ENCODE peak calls at places on chromosomes 5 and 9, in four cellular contexts. L is fibroblast of lung, Z is sigmoid colon, B is cardiac muscle cell. E is an unnamed sample.

GRCh38 chr5:147857302-147858129 is 21.0 kb upstream of the SCGB3A2 start:
- DNase-seq in L (peak), Z (peak), B (peak), E (peak)

GRCh38 chr9:133353548-133353947 is 2.7 kb downstream of the SURF1 start:
- DNase-seq in L (no peak), Z (no peak), B (no peak), E (no peak)

GRCh38 chr9:132973713-132974112 is 4.8 kb upstream of the GFI1B start:
- DNase-seq in L (peak), Z (no peak), B (no peak), E (no peak)

GRCh38 chr5:132334812-132335211 is 34.7 kb upstream of the SLC22A5 start:
- DNase-seq in L (peak), Z (no peak), B (no peak), E (no peak)

GRCh38 chr5:95238560-95239325 is 46.2 kb downstream of the MCTP1 start:
- DNase-seq in L (peak), Z (no peak), B (peak), E (no peak)

GRCh38 chr9:36337865-36338264 is 62.2 kb downstream of the RNF38 start:
- DNase-seq in L (no peak), Z (no peak), B (no peak), E (no peak)

GRCh38 chr5:9241459-9241858 is 304.4 kb downstream of the SEMA5A start:
- DNase-seq in L (no peak), Z (no peak), B (no peak), E (no peak)

GRCh38 chr5:115396698-115397097 is 100.2 kb upstream of the CCDC112 start:
- DNase-seq in L (no peak), Z (no peak), B (no peak), E (no peak)

GRCh38 chr5:113538313-113538712 is 24.8 kb downstream of the YTHDC2 start:
- DNase-seq in L (no peak), Z (no peak), B (no peak), E (no peak)

GRCh38 chr9:755454-756381 is 85.8 kb upstream of the DMRT1 start:
- DNase-seq in L (peak), Z (peak), B (no peak), E (peak)

GRCh38 chr5:157761690-157762611 is 18.4 kb downstream of the LSM11 start:
- DNase-seq in L (peak), Z (no peak), B (peak), E (no peak)

GRCh38 chr9:111900934-111901612 is 4.5 kb downstream of the UGCG start:
- DNase-seq in L (peak), Z (no peak), B (no peak), E (no peak)

GRCh38 chr9:98453589-98454311 is 198.3 kb upstream of the TBC1D2 start:
- DNase-seq in L (no peak), Z (no peak), B (no peak), E (no peak)

GRCh38 chr5:11069041-11069440 is 308.0 kb upstream of the DAP start:
- DNase-seq in L (no peak), Z (no peak), B (no peak), E (no peak)

GRCh38 chr9:115006660-115007059 is 76.3 kb upstream of the TNFSF8 start:
- DNase-seq in L (peak), Z (no peak), B (no peak), E (peak)

GRCh38 chr9:94929373-94929764 is 202.9 kb downstream of the AOPEP start:
- DNase-seq in L (no peak), Z (no peak), B (no peak), E (no peak)

GRCh38 chr5:151054713-151055112 is 26.1 kb downstream of the TNIP1 start:
- DNase-seq in L (no peak), Z (no peak), B (no peak), E (no peak)

GRCh38 chr5:97735209-97735608 is 552.2 kb upstream of the RIOK2 start:
- DNase-seq in L (peak), Z (no peak), B (no peak), E (peak)

GRCh38 chr9:84478996-84479395 is 138.4 kb upstream of the SLC28A3 start:
- DNase-seq in L (no peak), Z (no peak), B (no peak), E (no peak)

GRCh38 chr9:130860458-130861316 is 25.6 kb downstream of the ABL1 start:
- DNase-seq in L (peak), Z (peak), B (peak), E (peak)

GRCh38 chr9:34653610-34654072 is 1.7 kb downstream of the IL11RA start:
- DNase-seq in L (peak), Z (peak), B (peak), E (no peak)

GRCh38 chr9:133584559-133585476 is 24.4 kb downstream of the FAM163B start:
- DNase-seq in L (no peak), Z (no peak), B (no peak), E (no peak)

GRCh38 chr5:66646570-66646969 is 50.4 kb downstream of the MAST4 start:
- DNase-seq in L (peak), Z (no peak), B (no peak), E (no peak)

GRCh38 chr5:59769832-59770231 is 123.7 kb downstream of the PDE4D start:
- DNase-seq in L (no peak), Z (no peak), B (no peak), E (no peak)

GRCh38 chr5:59766394-59766793 is 127.1 kb downstream of the PDE4D start:
- DNase-seq in L (peak), Z (peak), B (no peak), E (no peak)

GRCh38 chr5:59769041-59769360 is 124.5 kb downstream of the PDE4D start:
- DNase-seq in L (no peak), Z (no peak), B (no peak), E (no peak)

GRCh38 chr5:59768204-59769040 is 125.1 kb downstream of the PDE4D start:
- DNase-seq in L (peak), Z (peak), B (peak), E (no peak)

DNA sequence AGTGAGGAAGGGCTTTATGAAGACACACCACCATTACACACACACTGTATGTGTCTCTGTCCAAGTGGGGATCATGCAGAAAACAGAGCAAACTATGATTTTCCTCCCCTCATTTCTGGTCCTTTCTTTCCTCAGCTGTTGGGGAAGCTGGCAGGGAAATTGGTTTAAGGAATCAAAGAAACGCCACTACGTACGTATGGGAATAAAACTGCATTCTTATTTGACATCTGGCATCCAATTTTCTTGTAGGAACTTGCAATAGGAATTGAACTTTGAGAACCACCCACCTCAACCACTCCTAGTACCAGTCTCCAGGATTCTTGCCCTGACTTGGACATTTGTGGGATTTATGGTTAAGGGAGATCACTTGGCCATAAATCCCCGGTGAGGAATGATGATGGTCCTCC is 125.8 kb downstream of the PDE4D start:
- DNase-seq in L (no peak), Z (no peak), B (no peak), E (no peak)
- H3K4me3 ChIP-seq in L (peak), Z (peak), B (peak), E (peak)

DNA sequence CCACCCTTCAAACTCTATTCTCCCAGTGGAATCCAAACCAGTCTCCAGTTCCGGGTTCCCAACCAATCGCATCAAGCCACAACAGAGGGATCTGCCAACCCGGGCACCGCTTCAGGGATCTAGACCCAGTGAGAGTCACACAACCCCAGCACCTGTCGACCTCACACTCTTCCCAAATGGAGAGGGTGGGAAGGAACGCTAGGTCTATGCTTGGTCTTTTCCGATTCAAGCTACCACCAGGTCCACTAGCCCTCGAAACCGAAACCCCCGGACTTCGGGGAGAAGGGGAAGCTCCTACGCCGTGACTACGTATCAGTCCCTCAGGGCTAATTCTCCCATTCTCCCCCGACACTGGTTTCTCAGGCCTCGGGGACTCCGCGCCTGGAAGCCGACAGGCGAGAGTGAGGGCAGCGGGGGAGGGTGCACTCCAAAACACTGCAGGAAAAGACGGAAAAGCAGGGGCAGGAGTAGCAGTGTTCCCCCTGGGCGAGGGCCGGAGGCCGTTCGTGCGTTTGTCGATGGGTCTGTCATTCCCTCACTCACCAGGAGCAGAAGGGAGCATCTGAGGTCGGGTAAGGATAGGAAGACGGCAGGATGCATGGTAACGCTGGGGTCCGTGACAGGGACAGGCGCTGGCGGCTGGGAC is 436 bp downstream of the ERP44 start:
- DNase-seq in L (peak), Z (peak), B (peak), E (no peak)
- TF ChIP-seq CTCF in L (no peak), Z (no peak), B (no peak), E (no peak)

DNA sequence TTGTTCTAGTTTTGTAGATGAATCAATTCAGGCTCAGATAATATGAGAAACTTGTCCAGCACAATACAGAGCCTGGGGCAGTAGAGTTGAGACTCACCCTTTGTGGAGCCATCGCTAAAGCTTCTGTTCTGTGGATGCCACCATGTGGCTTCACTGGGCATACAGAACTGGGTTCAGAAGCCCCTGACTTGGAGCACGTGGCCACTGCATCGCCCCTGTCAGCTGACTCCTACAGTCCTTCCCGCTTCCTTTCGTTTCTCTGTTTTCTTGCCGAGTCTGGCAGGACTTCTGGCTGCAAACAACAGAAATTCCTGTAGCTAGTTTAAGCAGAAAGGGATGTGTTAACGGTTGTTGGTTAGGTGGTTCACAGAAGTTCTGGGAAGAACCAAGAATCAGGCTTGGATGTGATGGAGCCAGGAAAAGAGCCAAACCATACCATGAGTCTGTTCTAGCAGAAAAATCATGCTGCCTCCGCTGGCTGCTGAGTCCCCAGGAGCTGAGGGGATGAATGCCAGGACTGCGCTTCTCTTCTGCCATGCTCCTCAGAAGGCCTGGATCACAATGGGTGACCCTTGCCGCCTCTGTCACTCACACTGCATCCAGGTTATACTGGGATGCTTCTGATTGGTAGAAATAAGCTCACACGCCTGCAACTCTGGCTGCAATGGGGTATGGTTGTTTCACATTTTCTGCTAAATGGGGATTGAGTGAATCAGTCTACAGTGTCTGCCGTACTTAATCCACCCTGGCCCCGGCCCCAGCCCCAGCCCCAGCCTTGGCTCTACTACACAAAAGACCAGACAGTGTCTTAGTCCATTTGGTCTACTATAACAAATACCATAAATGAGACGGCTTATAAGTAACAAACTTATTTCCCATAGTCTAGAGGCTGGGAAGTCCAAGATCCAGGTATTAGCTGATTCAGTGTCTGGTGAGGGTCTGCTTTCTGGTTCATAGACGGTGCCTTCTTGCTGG is 262.5 kb downstream of the GOLPH3 start:
- DNase-seq in L (no peak), Z (no peak), B (no peak), E (no peak)
- H3K4me3 ChIP-seq in L (no peak), Z (no peak), B (no peak), E (no peak)

GRCh38 chr9:37511006-37511714 is 25.4 kb downstream of the POLR1E start:
- DNase-seq in L (no peak), Z (no peak), B (peak), E (no peak)
- TF ChIP-seq CTCF in L (peak), Z (no peak), B (no peak), E (peak)

GRCh38 chr9:129143031-129143441 is 31.8 kb downstream of the PTPA start:
- DNase-seq in L (peak), Z (peak), B (peak), E (peak)
- H3K4me3 ChIP-seq in L (peak), Z (peak), B (no peak), E (peak)

GRCh38 chr9:19409406-19410194 is 791 bp downstream of the ACER2 start:
- DNase-seq in L (peak), Z (peak), B (peak), E (no peak)

GRCh38 chr9:19404278-19405075 is 4.3 kb upstream of the ACER2 start:
- DNase-seq in L (no peak), Z (no peak), B (no peak), E (no peak)

GRCh38 chr9:19408316-19408692 is 505 bp upstream of the ACER2 start:
- DNase-seq in L (no peak), Z (peak), B (no peak), E (no peak)

GRCh38 chr9:19408693-19409405 is at the start of gene ACER2:
- DNase-seq in L (peak), Z (peak), B (peak), E (no peak)

DNA sequence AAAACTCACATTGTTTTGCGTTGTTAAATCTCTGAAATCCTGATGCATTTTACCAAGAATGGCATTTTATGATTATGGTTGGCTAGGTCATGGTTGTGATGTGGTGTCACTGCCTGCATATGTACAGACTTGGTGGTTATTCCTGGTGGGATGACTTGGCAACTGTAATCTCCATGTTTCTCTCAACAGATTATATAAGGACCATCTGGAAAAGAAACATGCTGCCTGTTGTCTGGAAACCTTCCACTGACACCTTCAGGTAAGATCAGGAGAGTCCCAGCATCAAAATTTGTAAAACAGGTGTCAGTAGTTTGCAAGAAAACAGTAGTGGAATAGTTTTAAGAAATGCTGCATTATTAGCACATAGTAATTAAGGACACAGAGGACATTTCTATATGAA is 3.0 kb upstream of the ACER2 start:
- DNase-seq in L (no peak), Z (no peak), B (no peak), E (no peak)
- TF ChIP-seq CTCF in L (no peak), Z (no peak), B (no peak), E (no peak)

GRCh38 chr9:81498576-81498975 is 190.8 kb downstream of the TLE1 start:
- DNase-seq in L (no peak), Z (no peak), B (no peak), E (no peak)
- H3K4me3 ChIP-seq in L (no peak), Z (no peak), B (no peak), E (no peak)

GRCh38 chr5:6574537-6574936 is 58.3 kb downstream of the NSUN2 start:
- DNase-seq in L (no peak), Z (no peak), B (no peak), E (no peak)

GRCh38 chr5:6574111-6574510 is 58.7 kb downstream of the NSUN2 start:
- DNase-seq in L (no peak), Z (no peak), B (no peak), E (no peak)

GRCh38 chr5:6578676-6579343 is 54.0 kb downstream of the NSUN2 start:
- DNase-seq in L (no peak), Z (no peak), B (no peak), E (no peak)

GRCh38 chr5:6579535-6579934 is 53.3 kb downstream of the NSUN2 start:
- DNase-seq in L (no peak), Z (no peak), B (no peak), E (no peak)

DNA sequence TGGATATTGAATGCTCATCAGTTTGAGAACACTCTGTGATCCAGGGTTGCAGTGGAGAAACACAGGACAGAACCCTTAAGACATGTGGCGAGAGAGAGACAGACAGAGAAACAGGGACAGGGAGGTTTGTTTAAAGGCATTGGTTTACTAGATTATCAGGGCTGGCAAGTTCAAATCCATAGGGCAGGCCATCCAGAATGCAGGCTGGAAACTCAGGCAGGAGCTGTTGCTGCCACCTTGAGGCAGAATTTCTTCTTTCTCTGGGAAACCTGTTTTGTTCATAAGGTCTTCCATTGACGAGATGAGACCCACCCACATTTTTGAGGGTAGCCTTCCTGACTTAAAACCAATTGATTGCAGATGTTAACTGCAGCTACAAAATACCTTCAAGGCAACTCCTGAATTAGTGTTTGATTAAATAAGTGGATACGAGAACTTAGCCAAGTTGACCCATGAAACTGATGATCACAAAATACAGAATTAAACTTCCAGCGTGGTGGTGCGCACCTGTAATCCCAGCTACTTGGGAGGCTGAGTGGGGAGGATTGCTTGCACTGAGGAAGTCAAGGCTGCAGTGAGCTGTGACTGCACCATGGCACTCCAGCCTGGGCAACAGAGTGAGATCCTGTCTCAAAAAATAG is 55.9 kb downstream of the NSUN2 start:
- DNase-seq in L (peak), Z (no peak), B (peak), E (no peak)
- TF ChIP-seq CTCF in L (peak), Z (peak), B (peak), E (peak)

E was measured in AG04449.